ENCODE peak calls at places on chromosome 15, in ten cellular contexts. One of them, this sample, is unnamed. For H3K9me3, the result is how much of the 10 kb centered on the place peaks cover.

GRCh38 chr15:53739187-53739586 is 20.3 kb downstream of the WDR72 start:
- DNase-seq in body of pancreas: no peak
- DNase-seq in HCT116: no peak
- DNase-seq in kidney: no peak
- DNase-seq in IMR-90: no peak
- DNase-seq in uterus: no peak
- DNase-seq in AG04450: no peak
- DNase-seq in aorta: no peak
- DNase-seq in heart left ventricle: no peak
- DNase-seq in Peyer's patch: no peak
- DNase-seq in this sample: no peak

GRCh38 chr15:29393443-29393842 is 123.8 kb upstream of the NSMCE3 start:
- DNase-seq in body of pancreas: no peak
- DNase-seq in HCT116: no peak
- DNase-seq in kidney: no peak
- DNase-seq in IMR-90: no peak
- DNase-seq in uterus: no peak
- DNase-seq in AG04450: no peak
- DNase-seq in aorta: no peak
- DNase-seq in heart left ventricle: no peak
- DNase-seq in Peyer's patch: no peak
- DNase-seq in this sample: no peak

GRCh38 chr15:31352911-31353811 is 26.5 kb downstream of the KLF13 start:
- DNase-seq in body of pancreas: peak
- DNase-seq in HCT116: no peak
- DNase-seq in kidney: no peak
- DNase-seq in IMR-90: peak
- DNase-seq in uterus: peak
- DNase-seq in AG04450: peak
- DNase-seq in aorta: peak
- DNase-seq in heart left ventricle: peak
- DNase-seq in Peyer's patch: peak
- DNase-seq in this sample: peak

GRCh38 chr15:71538922-71539321 is 271.4 kb upstream of the NR2E3 start:
- DNase-seq in body of pancreas: no peak
- DNase-seq in HCT116: no peak
- DNase-seq in kidney: no peak
- DNase-seq in IMR-90: no peak
- DNase-seq in uterus: no peak
- DNase-seq in AG04450: no peak
- DNase-seq in aorta: no peak
- DNase-seq in heart left ventricle: no peak
- DNase-seq in Peyer's patch: no peak
- DNase-seq in this sample: no peak

GRCh38 chr15:79897380-79897678 is 515 bp upstream of the MTHFS start:
- DNase-seq in body of pancreas: no peak
- DNase-seq in HCT116: no peak
- DNase-seq in kidney: no peak
- DNase-seq in IMR-90: no peak
- DNase-seq in uterus: no peak
- DNase-seq in AG04450: no peak
- DNase-seq in aorta: no peak
- DNase-seq in heart left ventricle: no peak
- DNase-seq in Peyer's patch: no peak
- DNase-seq in this sample: no peak

GRCh38 chr15:61857169-61857829 is 202.9 kb downstream of the VPS13C start:
- DNase-seq in body of pancreas: no peak
- DNase-seq in HCT116: no peak
- DNase-seq in kidney: no peak
- DNase-seq in IMR-90: no peak
- DNase-seq in uterus: no peak
- DNase-seq in AG04450: no peak
- DNase-seq in aorta: no peak
- DNase-seq in heart left ventricle: no peak
- DNase-seq in Peyer's patch: no peak
- DNase-seq in this sample: no peak

GRCh38 chr15:42264790-42265189 is 8.2 kb upstream of the GANC start:
- DNase-seq in body of pancreas: no peak
- DNase-seq in HCT116: no peak
- DNase-seq in kidney: no peak
- DNase-seq in IMR-90: no peak
- DNase-seq in uterus: no peak
- DNase-seq in AG04450: no peak
- DNase-seq in aorta: no peak
- DNase-seq in heart left ventricle: no peak
- DNase-seq in Peyer's patch: no peak
- DNase-seq in this sample: no peak

GRCh38 chr15:52284164-52284563 is 11.4 kb downstream of the MYO5C start:
- DNase-seq in body of pancreas: no peak
- DNase-seq in HCT116: no peak
- DNase-seq in kidney: no peak
- DNase-seq in IMR-90: peak
- DNase-seq in uterus: no peak
- DNase-seq in AG04450: peak
- DNase-seq in aorta: no peak
- DNase-seq in heart left ventricle: no peak
- DNase-seq in Peyer's patch: no peak
- DNase-seq in this sample: no peak

GRCh38 chr15:31338879-31339557 is 12.4 kb downstream of the KLF13 start:
- DNase-seq in body of pancreas: peak
- DNase-seq in HCT116: no peak
- DNase-seq in kidney: peak
- DNase-seq in IMR-90: peak
- DNase-seq in uterus: peak
- DNase-seq in AG04450: peak
- DNase-seq in aorta: peak
- DNase-seq in heart left ventricle: peak
- DNase-seq in Peyer's patch: peak
- DNase-seq in this sample: peak

GRCh38 chr15:35751421-35752133 is 205.6 kb upstream of the DPH6 start:
- DNase-seq in body of pancreas: peak
- DNase-seq in HCT116: peak
- DNase-seq in kidney: peak
- DNase-seq in IMR-90: peak
- DNase-seq in uterus: peak
- DNase-seq in AG04450: peak
- DNase-seq in aorta: peak
- DNase-seq in heart left ventricle: peak
- DNase-seq in Peyer's patch: peak
- DNase-seq in this sample: peak

GRCh38 chr15:24633082-24633481 is 42.5 kb upstream of the NPAP1 start:
- DNase-seq in body of pancreas: no peak
- DNase-seq in HCT116: no peak
- DNase-seq in kidney: no peak
- DNase-seq in IMR-90: no peak
- DNase-seq in uterus: no peak
- DNase-seq in AG04450: no peak
- DNase-seq in aorta: no peak
- DNase-seq in heart left ventricle: no peak
- DNase-seq in Peyer's patch: no peak
- DNase-seq in this sample: no peak

DNA sequence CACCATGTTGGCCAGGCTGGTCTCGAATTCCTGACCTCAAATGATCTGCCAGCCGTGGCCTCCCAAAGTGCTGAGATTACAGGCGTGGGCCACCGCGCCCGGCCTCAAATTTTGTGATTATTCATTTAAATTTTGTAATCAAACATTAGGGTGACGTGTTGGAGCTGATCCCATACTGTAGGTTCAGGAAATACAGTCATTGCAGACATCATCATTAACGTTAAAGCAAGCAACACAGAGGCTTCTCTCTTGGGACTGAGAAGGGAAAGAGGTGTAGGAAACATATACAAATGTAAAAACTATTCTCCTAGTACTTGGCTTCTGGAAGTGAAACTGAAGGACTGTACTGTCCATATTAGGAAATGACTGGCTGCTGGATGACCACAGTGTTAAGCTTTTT is 11.1 kb upstream of the ARID3B start:
- DNase-seq in body of pancreas: no peak
- DNase-seq in HCT116: no peak
- DNase-seq in kidney: no peak
- DNase-seq in IMR-90: peak
- DNase-seq in uterus: no peak
- DNase-seq in AG04450: peak
- DNase-seq in aorta: no peak
- DNase-seq in heart left ventricle: no peak
- DNase-seq in Peyer's patch: no peak
- DNase-seq in this sample: no peak
- H3K27ac ChIP-seq in body of pancreas: no peak
- H3K27ac ChIP-seq in HCT116: no peak
- H3K27ac ChIP-seq in kidney: no peak
- H3K27ac ChIP-seq in IMR-90: no peak
- H3K27ac ChIP-seq in uterus: no peak
- H3K27ac ChIP-seq in AG04450: peak
- H3K27ac ChIP-seq in aorta: no peak
- H3K27ac ChIP-seq in heart left ventricle: no peak
- H3K27ac ChIP-seq in Peyer's patch: no peak
- H3K27ac ChIP-seq in this sample: no peak

GRCh38 chr15:27538325-27538724 is 560.8 kb downstream of the OCA2 start:
- DNase-seq in body of pancreas: no peak
- DNase-seq in HCT116: no peak
- DNase-seq in kidney: no peak
- DNase-seq in IMR-90: no peak
- DNase-seq in uterus: no peak
- DNase-seq in AG04450: no peak
- DNase-seq in aorta: no peak
- DNase-seq in heart left ventricle: no peak
- DNase-seq in Peyer's patch: no peak
- DNase-seq in this sample: no peak

GRCh38 chr15:27535445-27536129 is 563.5 kb downstream of the OCA2 start:
- DNase-seq in body of pancreas: no peak
- DNase-seq in HCT116: no peak
- DNase-seq in kidney: no peak
- DNase-seq in IMR-90: no peak
- DNase-seq in uterus: no peak
- DNase-seq in AG04450: no peak
- DNase-seq in aorta: no peak
- DNase-seq in heart left ventricle: no peak
- DNase-seq in Peyer's patch: no peak
- DNase-seq in this sample: no peak

GRCh38 chr15:27527490-27528067 is 556.6 kb downstream of the GABRG3 start:
- DNase-seq in body of pancreas: no peak
- DNase-seq in HCT116: no peak
- DNase-seq in kidney: no peak
- DNase-seq in IMR-90: no peak
- DNase-seq in uterus: no peak
- DNase-seq in AG04450: no peak
- DNase-seq in aorta: no peak
- DNase-seq in heart left ventricle: no peak
- DNase-seq in Peyer's patch: no peak
- DNase-seq in this sample: no peak

GRCh38 chr15:27530994-27531393 is 560.0 kb downstream of the GABRG3 start:
- DNase-seq in body of pancreas: no peak
- DNase-seq in HCT116: no peak
- DNase-seq in kidney: no peak
- DNase-seq in IMR-90: no peak
- DNase-seq in uterus: no peak
- DNase-seq in AG04450: no peak
- DNase-seq in aorta: no peak
- DNase-seq in heart left ventricle: no peak
- DNase-seq in Peyer's patch: no peak
- DNase-seq in this sample: no peak

DNA sequence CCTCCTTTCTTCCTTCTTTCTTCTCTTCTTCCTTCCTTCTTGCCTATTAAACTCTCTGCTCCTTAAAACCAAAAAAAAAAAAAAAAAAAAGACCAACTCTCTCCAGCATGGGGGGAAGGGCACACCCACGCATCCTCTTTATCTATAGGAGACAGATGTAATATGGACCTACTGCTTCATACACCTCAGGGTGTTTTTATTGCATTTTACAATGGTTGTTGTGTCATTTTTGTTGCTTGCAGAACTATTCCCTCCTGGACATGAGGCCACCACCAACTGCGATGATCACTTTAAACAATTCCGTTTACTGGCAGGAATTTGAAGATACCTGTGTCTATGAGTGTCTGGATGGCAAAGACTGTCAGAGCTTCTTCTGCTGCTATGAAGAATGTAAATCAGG is 561.4 kb downstream of the GABRG3 start:
- DNase-seq in body of pancreas: no peak
- DNase-seq in HCT116: no peak
- DNase-seq in kidney: no peak
- DNase-seq in IMR-90: no peak
- DNase-seq in uterus: no peak
- DNase-seq in AG04450: no peak
- DNase-seq in aorta: no peak
- DNase-seq in heart left ventricle: no peak
- DNase-seq in Peyer's patch: no peak
- DNase-seq in this sample: no peak
- H3K9me3 ChIP-seq in body of pancreas: under half
- H3K9me3 ChIP-seq in HCT116: half or more
- H3K9me3 ChIP-seq in kidney: under half
- H3K9me3 ChIP-seq in IMR-90: under half
- H3K9me3 ChIP-seq in uterus: under half
- H3K9me3 ChIP-seq in AG04450: under half
- H3K9me3 ChIP-seq in aorta: under half
- H3K9me3 ChIP-seq in heart left ventricle: under half
- H3K9me3 ChIP-seq in Peyer's patch: under half
- H3K9me3 ChIP-seq in this sample: under half

DNA sequence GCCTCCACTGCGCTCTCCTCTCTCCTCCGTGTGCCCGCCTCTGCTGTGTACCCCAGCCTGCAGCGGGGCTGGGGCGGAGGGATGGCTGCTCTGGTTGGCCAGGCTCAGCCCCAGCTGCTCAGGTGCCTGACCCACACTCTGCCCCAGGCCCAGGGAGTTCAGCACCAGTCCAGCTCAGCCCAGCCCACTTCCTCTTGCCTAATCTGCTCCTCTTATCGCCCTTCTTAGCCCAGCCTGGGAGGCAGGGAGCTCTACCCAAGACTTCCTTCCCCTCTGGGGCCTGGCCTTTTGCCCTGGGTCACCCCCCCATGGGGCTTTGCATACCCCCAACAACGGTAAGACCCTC is 1.1 kb upstream of the PLCB2 start:
- DNase-seq in body of pancreas: peak
- DNase-seq in HCT116: no peak
- DNase-seq in kidney: peak
- DNase-seq in IMR-90: no peak
- DNase-seq in uterus: no peak
- DNase-seq in AG04450: no peak
- DNase-seq in aorta: peak
- DNase-seq in heart left ventricle: no peak
- DNase-seq in Peyer's patch: peak
- DNase-seq in this sample: no peak
- H3K4me3 ChIP-seq in body of pancreas: no peak
- H3K4me3 ChIP-seq in HCT116: no peak
- H3K4me3 ChIP-seq in kidney: no peak
- H3K4me3 ChIP-seq in IMR-90: no peak
- H3K4me3 ChIP-seq in uterus: no peak
- H3K4me3 ChIP-seq in AG04450: no peak
- H3K4me3 ChIP-seq in aorta: no peak
- H3K4me3 ChIP-seq in heart left ventricle: peak
- H3K4me3 ChIP-seq in Peyer's patch: peak
- H3K4me3 ChIP-seq in this sample: no peak

DNA sequence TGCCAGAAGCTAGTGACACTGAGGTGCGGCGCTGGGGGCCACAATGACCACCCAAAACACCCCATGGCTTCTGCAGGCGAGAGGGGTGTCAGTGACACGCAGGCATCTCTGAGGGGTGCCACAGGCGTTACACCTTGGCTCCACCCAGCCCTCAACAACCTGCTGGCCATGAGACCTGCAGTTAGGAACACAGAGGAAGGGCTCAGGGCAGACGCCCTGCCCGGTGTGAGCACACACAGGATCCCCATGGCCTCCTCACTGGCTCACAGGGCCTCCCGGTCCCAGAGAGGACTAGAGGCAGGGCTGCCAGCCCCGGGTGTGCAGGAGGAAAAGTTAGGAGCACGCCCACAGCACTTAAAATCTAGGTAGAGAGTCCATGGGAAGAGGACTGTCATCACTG is 35.1 kb downstream of the CYFIP1 start:
- DNase-seq in body of pancreas: no peak
- DNase-seq in HCT116: no peak
- DNase-seq in kidney: no peak
- DNase-seq in IMR-90: no peak
- DNase-seq in uterus: no peak
- DNase-seq in AG04450: no peak
- DNase-seq in aorta: no peak
- DNase-seq in heart left ventricle: no peak
- DNase-seq in Peyer's patch: no peak
- DNase-seq in this sample: peak
- H3K27ac ChIP-seq in body of pancreas: peak
- H3K27ac ChIP-seq in HCT116: no peak
- H3K27ac ChIP-seq in kidney: no peak
- H3K27ac ChIP-seq in IMR-90: no peak
- H3K27ac ChIP-seq in uterus: no peak
- H3K27ac ChIP-seq in AG04450: no peak
- H3K27ac ChIP-seq in aorta: no peak
- H3K27ac ChIP-seq in heart left ventricle: no peak
- H3K27ac ChIP-seq in Peyer's patch: no peak
- H3K27ac ChIP-seq in this sample: no peak